ENCODE peak calls at places on chromosomes 4 and X, in seven cellular contexts. K is astrocyte of the spinal cord, H is fibroblast of mammary gland, Y is AG10803, M is fibroblast of pulmonary artery, F is BJ, D is BE2C. V is an unnamed sample.

GRCh38 chrX:118928126-118928525 is 46.3 kb upstream of the LONRF3 start:
- DNase-seq in M (peak; percentile 21), H (peak; percentile 2), Y (no peak), D (no peak), F (no peak), K (peak; percentile 4), V (no peak)

GRCh38 chr4:54683616-54684346 is 26.0 kb downstream of the KIT start:
- DNase-seq in D (peak; percentile 22), H (peak; percentile 18), K (peak; percentile 14), Y (peak; percentile 45), M (peak; percentile 31), F (no peak), V (no peak)

GRCh38 chr4:20391912-20392311 is 140.2 kb downstream of the SLIT2 start:
- DNase-seq in F (no peak), H (no peak), K (no peak), M (no peak), D (no peak), Y (no peak), V (no peak)

GRCh38 chr4:21901831-21902230 is 46.7 kb downstream of the KCNIP4 start:
- DNase-seq in H (peak; percentile 91), M (peak; percentile 29), Y (peak; percentile 5), F (no peak), K (peak; percentile 51), D (no peak), V (no peak)

GRCh38 chr4:173284463-173284862 is 49.7 kb downstream of the HMGB2 start:
- DNase-seq in D (no peak), F (no peak), Y (no peak), K (no peak), M (no peak), H (no peak), V (no peak)

GRCh38 chrX:71378752-71379151 is 12.6 kb downstream of the TAF1 start:
- DNase-seq in M (peak; percentile 43), H (no peak), D (no peak), F (no peak), K (no peak), Y (no peak), V (no peak)

GRCh38 chrX:154596290-154596929 is 11.5 kb downstream of the CTAG1A start:
- DNase-seq in D (no peak), K (peak; percentile 77), F (peak; percentile 61), Y (peak; percentile 94), H (no peak), M (peak; percentile 31), V (no peak)

GRCh38 chrX:31280580-31280979 is 208.7 kb upstream of the FTHL17 start:
- DNase-seq in D (no peak), K (no peak), Y (no peak), F (no peak), M (no peak), H (no peak), V (no peak)

GRCh38 chrX:112510629-112511028 is 169.1 kb downstream of the LHFPL1 start:
- DNase-seq in D (no peak), M (no peak), H (no peak), F (no peak), Y (no peak), K (no peak), V (no peak)

GRCh38 chrX:619812-620493 is 10.6 kb upstream of the SHOX start:
- DNase-seq in H (no peak), D (no peak), M (no peak), K (no peak), F (no peak), Y (no peak), V (no peak)

GRCh38 chrX:108134724-108135123 is 43.1 kb downstream of the ATG4A start:
- DNase-seq in Y (no peak), F (no peak), K (no peak), D (no peak), M (no peak), H (no peak), V (no peak)

GRCh38 chrX:108138814-108139213 is 47.2 kb downstream of the ATG4A start:
- DNase-seq in K (no peak), Y (no peak), F (no peak), H (no peak), M (no peak), D (no peak), V (no peak)

GRCh38 chrX:108139303-108139702 is 47.7 kb downstream of the ATG4A start:
- DNase-seq in D (no peak), M (peak; percentile 21), F (no peak), K (no peak), Y (no peak), H (peak; percentile 12), V (no peak)
- TF ChIP-seq CTCF in D (peak; percentile 44), M (peak; percentile 46), F (peak; percentile 54), K (peak; percentile 51), Y (peak; percentile 56), H (peak; percentile 55), V (peak; percentile 44)

GRCh38 chr4:142883433-142883832 is 37.3 kb upstream of the INPP4B start:
- DNase-seq in K (peak; percentile 18), H (peak; percentile 13), Y (no peak), M (no peak), D (no peak), F (no peak), V (no peak)
- TF ChIP-seq CTCF in K (peak; percentile 33), H (peak; percentile 20), Y (peak; percentile 30), M (peak; percentile 25), D (peak; percentile 53), F (peak; percentile 28), V (peak; percentile 33)

GRCh38 chr4:8940792-8941491 is 69.3 kb upstream of the HMX1 start:
- DNase-seq in K (no peak), F (no peak), Y (no peak), M (no peak), D (no peak), H (no peak), V (peak; percentile 69)
- TF ChIP-seq CTCF in K (no peak), F (no peak), Y (no peak), M (no peak), D (peak; percentile 56), H (no peak), V (peak; percentile 18)

DNA sequence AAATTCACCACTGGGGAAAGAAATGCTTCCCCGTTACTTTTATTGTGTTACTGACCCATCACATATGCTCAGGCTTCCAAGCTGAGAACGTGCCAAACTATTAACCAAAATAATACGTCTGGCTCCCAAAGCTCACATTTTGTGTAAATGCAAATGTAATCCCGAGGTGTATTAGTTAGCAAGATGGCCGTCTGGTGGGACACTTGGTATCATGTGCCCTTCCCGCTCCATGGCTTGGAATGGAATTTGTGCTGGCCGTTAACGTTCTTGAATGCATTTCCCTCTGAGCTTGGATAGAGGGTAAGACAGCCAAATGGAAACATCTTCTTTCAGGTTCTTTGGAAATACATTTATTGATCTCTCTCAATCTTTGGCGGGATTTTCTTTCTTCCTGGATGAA is 105.0 kb downstream of the MFAP3L start:
- DNase-seq in Y (no peak), M (no peak), D (no peak), K (no peak), F (no peak), H (no peak), V (no peak)
- TF ChIP-seq CTCF in Y (no peak), M (no peak), D (no peak), K (no peak), F (no peak), H (no peak), V (no peak)

GRCh38 chr4:125314676-125315570 is at the start of gene FAT4:
- DNase-seq in K (peak; percentile 99), H (peak; percentile 97), M (peak; percentile 99), F (peak; percentile 83), D (peak; percentile 95), Y (peak; percentile 99), V (peak; percentile 92)

GRCh38 chr4:125315571-125316390 is 1.0 kb downstream of the FAT4 start:
- DNase-seq in D (peak; percentile 79), K (peak; percentile 73), Y (peak; percentile 46), M (peak; percentile 62), F (no peak), H (peak; percentile 48), V (peak; percentile 80)

GRCh38 chr4:125317526-125317880 is 2.7 kb downstream of the FAT4 start:
- DNase-seq in K (peak; percentile 53), F (no peak), D (peak; percentile 77), M (peak; percentile 46), H (peak; percentile 68), Y (peak; percentile 56), V (peak; percentile 74)

GRCh38 chr4:125316391-125316780 is 1.6 kb downstream of the FAT4 start:
- DNase-seq in K (no peak), D (peak; percentile 39), H (no peak), M (peak; percentile 45), Y (peak; percentile 28), F (no peak), V (peak; percentile 30)

DNA sequence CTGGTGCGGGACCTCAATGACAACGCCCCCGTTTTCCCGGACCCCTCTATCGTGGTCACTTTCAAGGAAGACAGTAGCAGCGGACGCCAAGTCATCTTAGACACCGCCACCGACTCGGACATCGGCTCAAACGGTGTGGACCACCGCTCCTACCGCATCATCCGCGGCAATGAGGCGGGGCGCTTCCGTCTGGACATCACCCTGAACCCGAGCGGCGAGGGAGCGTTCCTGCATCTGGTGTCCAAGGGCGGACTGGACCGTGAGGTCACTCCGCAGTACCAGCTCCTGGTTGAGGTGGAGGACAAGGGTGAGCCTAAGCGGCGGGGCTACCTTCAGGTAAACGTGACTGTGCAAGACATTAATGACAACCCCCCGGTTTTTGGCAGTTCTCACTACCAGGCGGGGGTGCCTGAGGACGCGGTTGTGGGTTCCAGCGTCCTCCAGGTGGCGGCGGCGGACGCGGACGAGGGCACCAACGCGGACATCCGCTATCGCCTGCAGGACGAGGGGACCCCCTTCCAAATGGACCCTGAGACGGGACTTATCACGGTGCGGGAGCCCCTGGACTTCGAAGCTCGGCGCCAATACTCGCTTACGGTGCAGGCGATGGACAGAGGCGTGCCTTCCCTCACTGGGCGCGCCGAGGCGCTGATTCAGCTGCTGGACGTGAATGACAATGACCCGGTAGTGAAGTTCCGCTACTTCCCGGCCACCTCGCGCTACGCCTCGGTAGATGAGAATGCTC is 2.2 kb downstream of the FAT4 start:
- DNase-seq in D (peak; percentile 55), F (no peak), Y (peak; percentile 30), K (peak; percentile 46), H (peak; percentile 44), M (peak; percentile 37), V (peak; percentile 57)
- TF ChIP-seq CTCF in D (peak; percentile 44), F (peak; percentile 44), Y (no peak), K (peak; percentile 46), H (peak; percentile 12), M (peak; percentile 26), V (peak; percentile 8)

GRCh38 chr4:187380181-187380581 is 615.4 kb upstream of the ZFP42 start:
- DNase-seq in D (peak; percentile 41), F (no peak), Y (no peak), H (peak; percentile 1), M (peak; percentile 7), K (no peak), V (peak; percentile 24)
- TF ChIP-seq CTCF in D (peak; percentile 56), F (peak; percentile 27), Y (peak; percentile 45), H (peak; percentile 8), M (peak; percentile 10), K (peak; percentile 26), V (no peak)

V was measured in glutamatergic neuron.